ENCODE peak calls at places on chromosome 2, in ten cellular contexts. I is left ventricle myocardium inferior, L is HCT116, A is AG04450, S is GM13976, V is A549, U is cardiac fibroblast, E is mammary epithelial cell, G is psoas muscle, O is epithelial cell of proximal tubule. D is an unnamed sample.
A peak's percentile ranks its signal among the peaks of the same experiment; 100 is the strongest.

GRCh38 chr2:86807462-86808275 is 17.0 kb upstream of the CD8A start:
- DNase-seq in I (peak; percentile 44), L (peak; percentile 75), A (no peak), S (peak; percentile 68), V (peak; percentile 90), U (peak; percentile 28), E (peak; percentile 80), G (peak; percentile 67), O (peak; percentile 15), D (no peak)

GRCh38 chr2:97868986-97869721 is 126.6 kb downstream of the TMEM131 start:
- DNase-seq in I (peak; percentile 42), L (peak; percentile 98), A (peak; percentile 78), S (no peak), V (peak; percentile 85), U (peak; percentile 92), E (peak; percentile 96), G (peak; percentile 86), O (peak; percentile 90), D (peak; percentile 79)

GRCh38 chr2:109320195-109320935 is 191.4 kb downstream of the SH3RF3 start:
- DNase-seq in I (no peak), L (no peak), A (no peak), S (no peak), V (no peak), U (no peak), E (no peak), G (no peak), O (no peak), D (no peak)

GRCh38 chr2:119549236-119549635 is 5.0 kb downstream of the CFAP221 start:
- DNase-seq in I (no peak), L (no peak), A (no peak), S (no peak), V (no peak), U (peak; percentile 40), E (peak; percentile 23), G (no peak), O (no peak), D (no peak)

GRCh38 chr2:102238778-102239177 is 52.0 kb downstream of the IL1RL2 start:
- DNase-seq in I (no peak), L (no peak), A (no peak), S (no peak), V (no peak), U (no peak), E (no peak), G (no peak), O (no peak), D (no peak)

GRCh38 chr2:161357097-161357496 is 48.9 kb downstream of the PSMD14 start:
- DNase-seq in I (no peak), L (no peak), A (no peak), S (no peak), V (no peak), U (no peak), E (peak; percentile 10), G (no peak), O (no peak), D (no peak)

GRCh38 chr2:236637691-236638569 is 68.3 kb downstream of the ACKR3 start:
- DNase-seq in I (no peak), L (no peak), A (no peak), S (no peak), V (no peak), U (peak; percentile 53), E (no peak), G (no peak), O (no peak), D (no peak)

GRCh38 chr2:42368817-42369550 is 8.0 kb upstream of the COX7A2L start:
- DNase-seq in I (peak; percentile 21), L (no peak), A (no peak), S (no peak), V (peak; percentile 49), U (peak; percentile 3), E (no peak), G (no peak), O (no peak), D (no peak)

GRCh38 chr2:150296795-150297546 is 190.5 kb downstream of the RND3 start:
- DNase-seq in I (no peak), L (no peak), A (peak; percentile 44), S (no peak), V (peak; percentile 22), U (peak; percentile 65), E (peak; percentile 74), G (no peak), O (no peak), D (no peak)

GRCh38 chr2:2233171-2233826 is 97.8 kb downstream of the MYT1L start:
- DNase-seq in I (no peak), L (no peak), A (no peak), S (no peak), V (no peak), U (no peak), E (no peak), G (no peak), O (no peak), D (no peak)

DNA sequence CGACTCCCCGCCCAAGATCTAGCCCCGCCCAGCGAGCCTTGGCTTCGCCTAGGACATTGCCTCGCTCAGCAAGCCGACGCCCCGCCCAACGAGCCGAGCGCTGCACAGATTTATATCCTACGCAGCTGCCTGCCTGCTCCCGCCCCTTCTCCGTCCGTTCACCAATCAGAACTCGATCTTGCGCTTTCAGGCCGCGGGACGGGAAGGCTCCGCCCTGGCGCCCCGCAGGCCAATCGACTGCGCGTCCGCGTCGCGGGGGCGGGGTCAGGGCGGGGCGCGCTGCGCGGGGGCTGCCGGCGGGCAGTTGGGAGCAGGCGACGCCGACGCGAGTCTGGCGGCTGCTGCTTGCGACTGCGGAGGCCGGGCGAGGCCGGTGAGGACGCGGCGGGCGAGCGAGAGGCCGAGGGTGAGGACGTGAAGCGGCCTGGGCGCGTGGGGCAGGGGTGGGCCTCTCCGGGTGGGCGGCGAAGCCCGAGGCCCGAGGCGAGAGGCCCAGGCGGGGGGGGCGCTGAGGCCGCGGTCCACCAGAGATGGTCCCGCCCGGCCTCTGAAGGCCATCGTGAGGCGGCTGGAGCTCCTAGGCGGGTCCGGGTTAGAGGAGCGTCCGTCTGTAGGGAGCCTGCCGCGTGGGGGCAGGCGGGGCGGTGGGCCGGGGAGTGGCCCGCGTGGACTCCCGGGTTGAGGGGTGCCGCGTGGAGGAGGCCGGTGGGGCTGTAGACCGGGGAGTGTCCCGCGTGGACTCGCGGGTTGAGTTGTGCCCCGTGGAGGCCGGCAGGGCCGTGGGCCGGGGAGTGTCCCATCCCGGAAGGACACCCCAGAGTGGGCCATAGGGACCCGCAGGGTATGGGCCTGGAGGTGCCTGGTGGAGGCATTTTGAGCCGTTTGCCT is at the start of gene FARP2:
- DNase-seq in I (peak; percentile 100), L (peak; percentile 94), A (peak; percentile 98), S (peak; percentile 93), V (peak; percentile 98), U (peak; percentile 99), E (peak; percentile 96), G (peak; percentile 100), O (peak; percentile 75), D (peak; percentile 98)
- TF ChIP-seq CTCF in I (peak; percentile 9), L (no peak), A (peak; percentile 8), S (no peak), V (no peak), U (no peak), E (no peak), G (no peak), O (no peak), D (no peak)

GRCh38 chr2:35871672-35872071 is 483.9 kb upstream of the CRIM1 start:
- DNase-seq in I (no peak), L (peak; percentile 1), A (no peak), S (no peak), V (peak; percentile 29), U (no peak), E (no peak), G (no peak), O (no peak), D (no peak)

DNA sequence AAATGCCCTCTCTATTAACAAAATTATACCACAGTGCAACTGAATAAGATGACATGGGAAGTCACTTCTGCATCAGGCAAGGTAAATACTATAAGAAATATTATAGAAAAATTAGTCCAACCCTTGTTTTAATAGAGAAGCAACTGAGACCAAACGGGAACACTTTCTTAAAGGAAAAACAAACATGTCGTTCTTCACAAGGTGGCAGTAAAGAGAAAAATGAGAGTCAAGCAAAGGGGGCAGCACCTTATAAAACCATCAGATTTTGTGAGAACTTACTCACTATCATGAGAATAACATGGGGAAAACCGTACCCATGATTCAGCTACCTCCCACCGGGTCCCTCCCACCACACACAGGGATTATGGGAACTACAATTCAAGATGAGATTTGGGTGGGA is 481.7 kb upstream of the CRIM1 start:
- DNase-seq in I (no peak), L (no peak), A (no peak), S (no peak), V (no peak), U (no peak), E (no peak), G (no peak), O (no peak), D (no peak)
- TF ChIP-seq CTCF in I (no peak), L (no peak), A (no peak), S (no peak), V (no peak), U (no peak), E (no peak), G (no peak), O (no peak), D (no peak)

DNA sequence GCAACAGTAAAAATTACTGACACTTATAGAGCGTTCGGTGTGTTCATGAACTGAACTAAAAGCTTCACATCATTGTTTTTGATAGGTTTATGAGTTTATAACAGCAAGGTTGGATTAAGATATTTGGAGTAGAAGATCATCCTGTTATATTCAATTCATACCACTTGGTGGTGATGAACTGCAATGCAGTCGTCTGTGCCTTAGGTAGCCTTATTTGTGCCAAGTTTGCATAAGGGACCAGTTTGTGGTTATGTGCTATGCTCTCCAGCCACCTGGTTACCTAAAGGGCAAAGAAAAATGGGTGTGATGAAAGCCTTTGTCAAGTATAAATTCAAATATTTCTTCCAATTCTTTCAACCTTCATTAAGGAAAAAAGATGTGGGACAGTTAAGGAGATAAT is 150.9 kb upstream of the KCNH7 start:
- DNase-seq in I (no peak), L (no peak), A (no peak), S (no peak), V (peak; percentile 11), U (no peak), E (peak; percentile 9), G (no peak), O (no peak), D (no peak)
- TF ChIP-seq CTCF in I (no peak), L (no peak), A (no peak), S (no peak), V (no peak), U (no peak), E (no peak), G (no peak), O (peak; percentile 51), D (no peak)

GRCh38 chr2:225019100-225019499 is 23.2 kb downstream of the DOCK10 start:
- DNase-seq in I (no peak), L (no peak), A (no peak), S (no peak), V (no peak), U (no peak), E (no peak), G (no peak), O (no peak), D (no peak)

GRCh38 chr2:225020157-225020864 is 22.0 kb downstream of the DOCK10 start:
- DNase-seq in I (no peak), L (no peak), A (no peak), S (no peak), V (no peak), U (no peak), E (no peak), G (no peak), O (no peak), D (no peak)

GRCh38 chr2:225013432-225014048 is 28.7 kb downstream of the DOCK10 start:
- DNase-seq in I (no peak), L (no peak), A (no peak), S (no peak), V (peak; percentile 22), U (peak; percentile 35), E (no peak), G (no peak), O (no peak), D (no peak)

GRCh38 chr2:225017098-225017685 is 25.1 kb downstream of the DOCK10 start:
- DNase-seq in I (no peak), L (no peak), A (no peak), S (no peak), V (peak; percentile 38), U (no peak), E (no peak), G (no peak), O (no peak), D (no peak)

GRCh38 chr2:225017713-225018112 is 24.6 kb downstream of the DOCK10 start:
- DNase-seq in I (no peak), L (no peak), A (no peak), S (no peak), V (peak; percentile 60), U (no peak), E (no peak), G (no peak), O (no peak), D (no peak)
- TF ChIP-seq CTCF in I (no peak), L (no peak), A (no peak), S (no peak), V (peak; percentile 22), U (no peak), E (no peak), G (no peak), O (no peak), D (peak; percentile 11)

D was measured in AG09319.